ENCODE peak calls at places on chromosome 17, in five cellular contexts. One of them, this sample, is unnamed.
A peak's percentile ranks its signal among the peaks of the same experiment; 100 is the strongest.

GRCh38 chr17:80187493-80187892 is 17.7 kb downstream of the CARD14 start:
- DNase-seq in epithelial cell of esophagus: peak; percentile 42
- DNase-seq in HFF-Myc: no peak
- DNase-seq in upper lobe of right lung: peak; percentile 83
- DNase-seq in cardiac fibroblast: peak; percentile 52
- DNase-seq in this sample: peak; percentile 73

GRCh38 chr17:71628306-71628705 is 492.5 kb upstream of the SOX9 start:
- DNase-seq in epithelial cell of esophagus: no peak
- DNase-seq in HFF-Myc: no peak
- DNase-seq in upper lobe of right lung: no peak
- DNase-seq in cardiac fibroblast: peak; percentile 8
- DNase-seq in this sample: peak; percentile 24

GRCh38 chr17:58156839-58157803 is 8.9 kb downstream of the OR4D1 start:
- DNase-seq in epithelial cell of esophagus: peak; percentile 17
- DNase-seq in HFF-Myc: no peak
- DNase-seq in upper lobe of right lung: peak; percentile 66
- DNase-seq in cardiac fibroblast: peak; percentile 2
- DNase-seq in this sample: no peak

GRCh38 chr17:64780096-64781012 is 118.2 kb upstream of the SMURF2 start:
- DNase-seq in epithelial cell of esophagus: peak; percentile 78
- DNase-seq in HFF-Myc: no peak
- DNase-seq in upper lobe of right lung: peak; percentile 93
- DNase-seq in cardiac fibroblast: peak; percentile 12
- DNase-seq in this sample: peak; percentile 70

GRCh38 chr17:18247613-18248001 is 10.9 kb downstream of the FLII start:
- DNase-seq in epithelial cell of esophagus: no peak
- DNase-seq in HFF-Myc: no peak
- DNase-seq in upper lobe of right lung: no peak
- DNase-seq in cardiac fibroblast: no peak
- DNase-seq in this sample: no peak

GRCh38 chr17:21213491-21214014 is 408 bp downstream of the TMEM11 start:
- DNase-seq in epithelial cell of esophagus: peak; percentile 48
- DNase-seq in HFF-Myc: no peak
- DNase-seq in upper lobe of right lung: peak; percentile 82
- DNase-seq in cardiac fibroblast: no peak
- DNase-seq in this sample: no peak

GRCh38 chr17:77279448-77280303 is 138.9 kb downstream of the SEC14L1 start:
- DNase-seq in epithelial cell of esophagus: peak; percentile 86
- DNase-seq in HFF-Myc: no peak
- DNase-seq in upper lobe of right lung: peak; percentile 93
- DNase-seq in cardiac fibroblast: peak; percentile 72
- DNase-seq in this sample: peak; percentile 73

GRCh38 chr17:36496018-36496789 is 9.7 kb downstream of the ZNHIT3 start:
- DNase-seq in epithelial cell of esophagus: no peak
- DNase-seq in HFF-Myc: no peak
- DNase-seq in upper lobe of right lung: no peak
- DNase-seq in cardiac fibroblast: no peak
- DNase-seq in this sample: no peak

DNA sequence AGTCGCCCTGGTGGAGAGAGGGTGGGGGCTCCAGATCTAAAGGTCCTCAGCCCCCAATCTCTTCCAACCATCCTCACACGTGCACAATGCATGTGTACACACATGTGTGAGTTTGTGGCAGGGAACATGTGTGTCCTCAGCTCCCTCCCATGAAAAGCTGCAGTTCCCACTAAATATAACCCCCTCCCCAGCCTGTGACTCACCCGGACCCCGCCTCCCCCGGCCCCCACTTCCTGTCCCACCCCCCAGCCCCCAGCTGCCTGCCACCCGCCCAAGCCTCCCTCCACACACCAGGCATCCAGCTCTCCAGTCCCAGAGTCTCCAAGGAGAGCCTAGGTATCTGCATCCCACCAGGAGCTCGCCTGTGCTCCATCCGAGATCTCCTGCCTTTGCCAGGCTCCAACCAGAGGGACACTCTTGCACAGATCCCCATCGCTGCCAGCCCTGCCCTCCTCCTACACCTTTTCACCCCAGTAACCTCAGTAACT is 3.9 kb downstream of the DLG4 start:
- DNase-seq in epithelial cell of esophagus: no peak
- DNase-seq in HFF-Myc: no peak
- DNase-seq in upper lobe of right lung: no peak
- DNase-seq in cardiac fibroblast: no peak
- DNase-seq in this sample: no peak
- H3K4me3 ChIP-seq in epithelial cell of esophagus: peak overlapping the region; percentile 3
- H3K4me3 ChIP-seq in HFF-Myc: peak overlapping the region; percentile 63
- H3K4me3 ChIP-seq in upper lobe of right lung: peak overlapping the region; percentile 51
- H3K4me3 ChIP-seq in cardiac fibroblast: peak overlapping the region; percentile 76
- H3K4me3 ChIP-seq in this sample: peak overlapping the region; percentile 65

DNA sequence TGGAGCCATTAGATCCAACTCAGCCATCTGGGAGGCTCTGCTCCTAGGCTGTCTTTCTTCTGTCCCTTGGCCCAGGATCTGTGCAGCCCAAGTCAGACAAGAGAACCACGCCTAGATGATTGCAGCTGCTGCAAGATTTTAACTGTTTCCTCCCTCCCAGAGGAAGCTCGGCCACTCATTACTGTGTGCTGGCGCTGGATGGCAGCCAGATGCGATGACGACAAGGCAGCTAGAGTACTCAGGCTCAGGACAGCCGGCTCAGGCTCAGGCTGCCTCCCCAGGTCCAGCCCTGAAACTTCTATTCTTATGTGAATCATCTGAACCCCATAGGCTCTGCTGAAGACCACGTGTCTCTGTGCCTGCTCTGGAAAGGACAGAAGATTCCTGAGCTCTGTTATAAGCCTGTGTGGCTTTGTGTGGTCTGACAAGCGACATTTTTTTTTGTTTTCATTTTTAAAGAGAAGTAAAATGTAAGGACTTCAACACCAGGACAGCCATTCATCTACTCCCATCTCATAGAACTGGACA is 32.1 kb upstream of the FBXW10B start:
- DNase-seq in epithelial cell of esophagus: peak; percentile 100
- DNase-seq in HFF-Myc: peak; percentile 99
- DNase-seq in upper lobe of right lung: peak; percentile 95
- DNase-seq in cardiac fibroblast: peak; percentile 99
- DNase-seq in this sample: peak; percentile 100
- H3K4me3 ChIP-seq in epithelial cell of esophagus: peak overlapping the region; percentile 76
- H3K4me3 ChIP-seq in HFF-Myc: peak overlapping the region; percentile 80
- H3K4me3 ChIP-seq in upper lobe of right lung: peak overlapping the region; percentile 50
- H3K4me3 ChIP-seq in cardiac fibroblast: peak overlapping the region; percentile 59
- H3K4me3 ChIP-seq in this sample: peak overlapping the region; percentile 79

GRCh38 chr17:61196302-61196704 is 203.3 kb upstream of the TBX2 start:
- DNase-seq in epithelial cell of esophagus: no peak
- DNase-seq in HFF-Myc: peak; percentile 45
- DNase-seq in upper lobe of right lung: no peak
- DNase-seq in cardiac fibroblast: no peak
- DNase-seq in this sample: no peak

GRCh38 chr17:61199431-61200348 is 200.0 kb upstream of the TBX2 start:
- DNase-seq in epithelial cell of esophagus: peak; percentile 39
- DNase-seq in HFF-Myc: no peak
- DNase-seq in upper lobe of right lung: no peak
- DNase-seq in cardiac fibroblast: peak; percentile 41
- DNase-seq in this sample: peak; percentile 32

GRCh38 chr17:61201211-61201610 is 198.4 kb upstream of the TBX2 start:
- DNase-seq in epithelial cell of esophagus: no peak
- DNase-seq in HFF-Myc: peak; percentile 73
- DNase-seq in upper lobe of right lung: no peak
- DNase-seq in cardiac fibroblast: peak; percentile 77
- DNase-seq in this sample: peak; percentile 95

GRCh38 chr17:61200349-61200735 is 199.3 kb upstream of the TBX2 start:
- DNase-seq in epithelial cell of esophagus: no peak
- DNase-seq in HFF-Myc: no peak
- DNase-seq in upper lobe of right lung: no peak
- DNase-seq in cardiac fibroblast: peak; percentile 48
- DNase-seq in this sample: peak; percentile 20

GRCh38 chr17:61196799-61197198 is 202.8 kb upstream of the TBX2 start:
- DNase-seq in epithelial cell of esophagus: no peak
- DNase-seq in HFF-Myc: no peak
- DNase-seq in upper lobe of right lung: no peak
- DNase-seq in cardiac fibroblast: no peak
- DNase-seq in this sample: no peak
- H3K4me3 ChIP-seq in epithelial cell of esophagus: no peak overlapping the region
- H3K4me3 ChIP-seq in HFF-Myc: no peak overlapping the region
- H3K4me3 ChIP-seq in upper lobe of right lung: no peak overlapping the region
- H3K4me3 ChIP-seq in cardiac fibroblast: no peak overlapping the region
- H3K4me3 ChIP-seq in this sample: no peak overlapping the region

GRCh38 chr17:47177261-47177660 is 11.8 kb downstream of the CDC27 start:
- DNase-seq in epithelial cell of esophagus: no peak
- DNase-seq in HFF-Myc: no peak
- DNase-seq in upper lobe of right lung: no peak
- DNase-seq in cardiac fibroblast: no peak
- DNase-seq in this sample: no peak

GRCh38 chr17:47184671-47185070 is 4.4 kb downstream of the CDC27 start:
- DNase-seq in epithelial cell of esophagus: no peak
- DNase-seq in HFF-Myc: no peak
- DNase-seq in upper lobe of right lung: no peak
- DNase-seq in cardiac fibroblast: peak; percentile 19
- DNase-seq in this sample: no peak

GRCh38 chr17:47176438-47176837 is 12.7 kb downstream of the CDC27 start:
- DNase-seq in epithelial cell of esophagus: no peak
- DNase-seq in HFF-Myc: no peak
- DNase-seq in upper lobe of right lung: no peak
- DNase-seq in cardiac fibroblast: no peak
- DNase-seq in this sample: no peak

GRCh38 chr17:47179141-47179540 is 10.0 kb downstream of the CDC27 start:
- DNase-seq in epithelial cell of esophagus: no peak
- DNase-seq in HFF-Myc: no peak
- DNase-seq in upper lobe of right lung: no peak
- DNase-seq in cardiac fibroblast: no peak
- DNase-seq in this sample: no peak

DNA sequence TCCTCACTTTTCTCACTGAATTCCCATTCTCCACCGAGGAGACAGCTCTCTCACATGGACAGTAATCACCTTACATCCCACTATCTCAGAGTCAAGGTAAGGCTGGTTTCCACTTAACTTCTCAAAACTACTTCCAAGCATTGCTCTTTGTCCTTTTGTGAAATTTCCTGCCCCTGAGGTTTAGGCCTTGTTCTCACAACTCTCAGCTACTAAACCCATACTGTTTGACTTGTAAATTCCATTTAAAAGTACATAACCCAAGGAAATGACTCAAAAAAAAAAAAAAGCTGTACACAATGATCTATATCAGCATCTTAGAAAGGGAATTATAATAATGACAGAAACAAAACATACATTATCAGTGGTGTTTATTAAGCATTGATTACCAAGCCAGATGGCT is 8.8 kb downstream of the CDC27 start:
- DNase-seq in epithelial cell of esophagus: no peak
- DNase-seq in HFF-Myc: no peak
- DNase-seq in upper lobe of right lung: no peak
- DNase-seq in cardiac fibroblast: peak; percentile 15
- DNase-seq in this sample: no peak
- H3K4me3 ChIP-seq in epithelial cell of esophagus: no peak overlapping the region
- H3K4me3 ChIP-seq in HFF-Myc: no peak overlapping the region
- H3K4me3 ChIP-seq in upper lobe of right lung: no peak overlapping the region
- H3K4me3 ChIP-seq in cardiac fibroblast: no peak overlapping the region
- H3K4me3 ChIP-seq in this sample: no peak overlapping the region

DNA sequence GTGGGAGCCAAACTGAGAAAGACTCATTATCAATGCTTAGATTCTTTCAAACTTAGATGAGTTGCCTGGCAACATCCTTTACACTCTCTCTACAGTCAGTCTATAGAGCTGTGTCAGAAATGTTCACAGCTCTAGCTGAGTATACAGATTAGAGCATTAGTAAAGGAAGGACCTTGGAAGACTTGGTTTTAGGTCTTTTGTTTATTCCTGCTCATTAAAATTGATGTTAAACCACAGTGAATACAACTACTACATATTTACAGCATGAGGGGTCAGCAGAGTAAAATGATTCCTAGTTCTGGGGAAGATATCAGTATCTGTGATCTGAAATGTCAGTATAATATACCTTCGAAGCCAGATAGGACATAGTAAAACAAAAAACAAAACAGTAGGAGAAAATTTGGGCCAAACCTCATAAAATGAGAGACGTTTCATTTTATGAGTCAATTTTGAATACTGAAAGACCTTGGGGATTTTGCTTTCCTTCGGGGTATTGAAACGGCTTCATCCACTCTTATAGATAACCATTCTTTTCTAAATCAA is 186.0 kb downstream of the TANC2 start:
- DNase-seq in epithelial cell of esophagus: no peak
- DNase-seq in HFF-Myc: peak; percentile 15
- DNase-seq in upper lobe of right lung: no peak
- DNase-seq in cardiac fibroblast: no peak
- DNase-seq in this sample: no peak
- H3K4me3 ChIP-seq in epithelial cell of esophagus: no peak overlapping the region
- H3K4me3 ChIP-seq in HFF-Myc: no peak overlapping the region
- H3K4me3 ChIP-seq in upper lobe of right lung: no peak overlapping the region
- H3K4me3 ChIP-seq in cardiac fibroblast: no peak overlapping the region
- H3K4me3 ChIP-seq in this sample: no peak overlapping the region